ENCODE peak calls at places on chromosome 16, in four cellular contexts. J, V, D and R are unnamed samples.

GRCh38 chr16:49876716-49877129 is 20.8 kb upstream of the ZNF423 start:
- DNase-seq in V (no peak), D (peak; percentile 90), J (peak; percentile 59), R (peak; percentile 45)

GRCh38 chr16:1793578-1794220 is at the start of gene IGFALS:
- DNase-seq in D (no peak), J (no peak), V (no peak), R (no peak)

GRCh38 chr16:81190667-81191066 is 47.8 kb upstream of the BCO1 start:
- DNase-seq in J (no peak), V (peak; percentile 19), D (peak; percentile 54), R (no peak)

GRCh38 chr16:19130852-19131808 is 17.4 kb downstream of the ITPRIPL2 start:
- DNase-seq in J (no peak), D (no peak), V (peak; percentile 77), R (no peak)

GRCh38 chr16:70522216-70523000 is 946 bp downstream of the COG4 start:
- DNase-seq in J (no peak), V (no peak), D (no peak), R (no peak)

GRCh38 chr16:21300309-21301167 is 22.4 kb upstream of the CRYM start:
- DNase-seq in J (peak; percentile 97), V (peak; percentile 100), D (peak; percentile 96), R (peak; percentile 100)

GRCh38 chr16:82639263-82639662 is 12.5 kb downstream of the CDH13 start:
- DNase-seq in J (no peak), V (no peak), D (no peak), R (no peak)

GRCh38 chr16:74107795-74108610 is 188.6 kb upstream of the PSMD7 start:
- DNase-seq in V (peak; percentile 37), D (peak; percentile 42), J (no peak), R (peak; percentile 54)

GRCh38 chr16:79599837-79600635 is 501 bp downstream of the MAF start:
- DNase-seq in J (peak; percentile 64), V (peak; percentile 73), D (peak; percentile 19), R (peak; percentile 43)

GRCh38 chr16:83917152-83918120 is 18.5 kb downstream of the MLYCD start:
- DNase-seq in D (no peak), V (no peak), J (no peak), R (no peak)

GRCh38 chr16:58110590-58111330 is 18.4 kb downstream of the CFAP20 start:
- DNase-seq in J (no peak), V (no peak), D (no peak), R (no peak)

GRCh38 chr16:81738831-81739496 is 40.1 kb upstream of the PLCG2 start:
- DNase-seq in V (no peak), J (peak; percentile 49), D (no peak), R (no peak)

GRCh38 chr16:50121721-50122445 is 31.2 kb upstream of the TENT4B start:
- DNase-seq in D (no peak), V (no peak), J (no peak), R (peak; percentile 11)

GRCh38 chr16:24540575-24541240 is 1.3 kb downstream of the RBBP6 start:
- DNase-seq in D (no peak), J (no peak), V (no peak), R (peak; percentile 43)

GRCh38 chr16:57873218-57873617 is 70.9 kb upstream of the KIFC3 start:
- DNase-seq in D (no peak), J (no peak), V (no peak), R (no peak)

GRCh38 chr16:67392301-67393059 is 818 bp downstream of the TPPP3 start:
- DNase-seq in J (no peak), D (no peak), V (no peak), R (no peak)

GRCh38 chr16:25633549-25633948 is 58.2 kb upstream of the HS3ST4 start:
- DNase-seq in V (no peak), J (no peak), D (no peak), R (no peak)

GRCh38 chr16:20883554-20884239 is 16.5 kb downstream of the DCUN1D3 start:
- DNase-seq in D (no peak), J (no peak), V (peak; percentile 42), R (peak; percentile 41)

GRCh38 chr16:143047-143446 is 4.6 kb upstream of the NPRL3 start:
- DNase-seq in J (no peak), D (no peak), V (no peak), R (no peak)

GRCh38 chr16:53784312-53784711 is 80.4 kb downstream of the FTO start:
- DNase-seq in J (no peak), D (no peak), V (no peak), R (no peak)

GRCh38 chr16:4240624-4241023 is 1.3 kb downstream of the SRL start:
- DNase-seq in D (no peak), V (no peak), J (no peak), R (no peak)

GRCh38 chr16:19203374-19203966 is 35.4 kb downstream of the SYT17 start:
- DNase-seq in D (no peak), V (no peak), J (no peak), R (no peak)

GRCh38 chr16:72291121-72291520 is 119.2 kb upstream of the PMFBP1 start:
- DNase-seq in V (peak; percentile 81), J (no peak), D (peak; percentile 6), R (no peak)

GRCh38 chr16:73713301-73713700 is 583.3 kb upstream of the PSMD7 start:
- DNase-seq in D (no peak), J (no peak), V (peak; percentile 17), R (no peak)

GRCh38 chr16:48212033-48212432 is 32.1 kb upstream of the LONP2 start:
- DNase-seq in V (no peak), D (no peak), J (no peak), R (no peak)

GRCh38 chr16:20333120-20333519 is 5.8 kb upstream of the GP2 start:
- DNase-seq in D (no peak), V (no peak), J (no peak), R (no peak)

GRCh38 chr16:48276102-48276501 is 28.8 kb upstream of the ABCC11 start:
- DNase-seq in D (no peak), V (no peak), J (peak; percentile 24), R (peak; percentile 59)

GRCh38 chr16:81165411-81166097 is 69.4 kb upstream of the GCSH start:
- DNase-seq in D (no peak), V (no peak), J (no peak), R (no peak)

GRCh38 chr16:83813818-83814653 is 6.3 kb downstream of the HSBP1 start:
- DNase-seq in D (peak; percentile 34), V (peak; percentile 68), J (no peak), R (no peak)

GRCh38 chr16:56332464-56333079 is 92.8 kb downstream of the AMFR start:
- DNase-seq in J (peak; percentile 69), D (peak; percentile 79), V (peak; percentile 62), R (peak; percentile 49)

GRCh38 chr16:20799599-20799998 is 6.7 kb downstream of the ERI2 start:
- DNase-seq in V (peak; percentile 69), D (no peak), J (no peak), R (peak; percentile 25)

GRCh38 chr16:80147021-80147680 is 393.6 kb upstream of the DYNLRB2 start:
- DNase-seq in J (no peak), V (no peak), D (no peak), R (no peak)

GRCh38 chr16:4115209-4115940 is 867 bp downstream of the ADCY9 start:
- DNase-seq in J (peak; percentile 52), D (peak; percentile 71), V (peak; percentile 70), R (peak; percentile 54)

GRCh38 chr16:66459878-66460277 is 32.8 kb downstream of the BEAN1 start:
- DNase-seq in J (no peak), V (no peak), D (no peak), R (no peak)

GRCh38 chr16:81279375-81279774 is 35.4 kb upstream of the GAN start:
- DNase-seq in V (peak; percentile 47), J (no peak), D (no peak), R (no peak)

DNA sequence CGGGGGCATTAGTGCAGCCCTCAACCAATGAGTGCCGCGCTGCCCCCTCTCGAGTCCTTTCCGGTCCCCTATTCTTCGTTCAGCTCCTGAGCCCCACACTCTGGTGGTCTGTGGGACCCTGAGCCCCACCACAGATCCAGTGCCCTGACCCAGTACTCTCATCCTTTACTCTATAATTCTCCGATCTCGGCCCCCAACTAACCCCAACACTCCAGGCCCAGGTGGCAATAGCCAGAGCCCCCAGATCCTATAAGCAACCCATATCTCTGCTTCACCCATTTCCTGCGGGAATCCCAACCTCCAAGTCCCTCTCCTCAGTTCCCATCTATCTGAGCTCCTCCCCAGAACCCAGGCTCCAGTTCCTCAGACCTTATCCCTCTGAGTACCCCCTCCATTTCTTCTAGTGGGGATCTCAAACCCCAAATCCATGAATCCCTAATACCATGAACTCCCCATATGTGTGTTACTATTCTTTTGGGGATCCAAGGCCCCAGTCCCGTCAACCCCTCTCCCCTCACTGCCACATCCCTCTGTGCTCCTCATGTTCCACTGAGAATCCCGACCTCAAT is 1.0 kb upstream of the TBC1D10B start:
- DNase-seq in V (no peak), D (no peak), J (no peak), R (no peak)
- H3K4me1 ChIP-seq in V (peaks cover 4% of the 10 kb centered on the region), D (peaks cover 20% of the 10 kb centered on the region), J (peaks cover 31% of the 10 kb centered on the region), R (no peaks in the 10 kb centered on the region)

GRCh38 chr16:88369447-88370008 is 13.2 kb upstream of the ZNF469 start:
- DNase-seq in D (no peak), V (no peak), J (no peak), R (no peak)

GRCh38 chr16:88368036-88368435 is 14.7 kb upstream of the ZNF469 start:
- DNase-seq in V (no peak), D (no peak), J (no peak), R (no peak)

GRCh38 chr16:88368994-88369393 is 13.8 kb upstream of the ZNF469 start:
- DNase-seq in D (no peak), V (no peak), J (no peak), R (no peak)

GRCh38 chr16:88372522-88372921 is 10.2 kb upstream of the ZNF469 start:
- DNase-seq in J (no peak), V (no peak), D (no peak), R (no peak)

DNA sequence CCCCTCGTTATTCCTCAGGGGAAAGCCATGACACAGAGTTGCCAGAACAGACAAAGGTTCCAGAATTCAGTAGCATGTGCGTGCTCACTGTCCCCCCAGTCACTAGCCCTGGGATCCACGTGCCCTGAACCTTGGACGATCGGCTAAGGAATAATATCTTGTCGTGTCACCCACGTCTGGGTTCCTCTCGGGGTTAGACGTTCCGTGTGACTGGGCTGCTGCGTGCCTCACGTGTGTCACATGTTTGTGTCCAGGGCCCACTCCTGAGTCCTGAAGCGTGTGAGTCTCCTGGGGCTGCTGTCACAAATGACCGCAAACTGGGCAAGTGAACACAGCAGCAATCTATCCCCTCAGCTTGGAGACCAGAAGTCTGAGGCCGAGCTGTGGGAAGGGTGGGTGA is 12.4 kb upstream of the ZNF469 start:
- DNase-seq in V (no peak), J (no peak), D (no peak), R (no peak)
- H3K9me3 ChIP-seq in V (no peaks in the 10 kb centered on the region), J (no peaks in the 10 kb centered on the region), D (peaks cover 7% of the 10 kb centered on the region), R (no peaks in the 10 kb centered on the region)

GRCh38 chr16:12798846-12799245 is 4.8 kb downstream of the CPPED1 start:
- DNase-seq in D (no peak), J (no peak), V (no peak), R (no peak)
- H3K27ac ChIP-seq in D (no peak overlapping the region), J (no peak overlapping the region), V (no peak overlapping the region), R (no peak overlapping the region)

GRCh38 chr16:30355954-30356308 is 823 bp upstream of the CD2BP2 start:
- DNase-seq in D (no peak), V (no peak), J (no peak), R (no peak)

GRCh38 chr16:30353438-30354129 is 1.5 kb downstream of the CD2BP2 start:
- DNase-seq in D (no peak), V (no peak), J (peak; percentile 31), R (no peak)

GRCh38 chr16:30352488-30353401 is 2.4 kb downstream of the CD2BP2 start:
- DNase-seq in J (peak; percentile 26), V (no peak), D (no peak), R (no peak)

GRCh38 chr16:30355144-30355953 is at the start of gene CD2BP2:
- DNase-seq in J (peak; percentile 95), V (peak; percentile 100), D (peak; percentile 95), R (peak; percentile 100)

GRCh38 chr16:30354423-30355143 is 525 bp downstream of the CD2BP2 start:
- DNase-seq in J (no peak), D (no peak), V (no peak), R (peak; percentile 24)
- H3K4me1 ChIP-seq in J (peaks cover 44% of the 10 kb centered on the region), D (peaks cover 50% of the 10 kb centered on the region), V (peaks cover 31% of the 10 kb centered on the region), R (peaks cover 4% of the 10 kb centered on the region)